ENCODE peak calls at places on chromosomes 13 and 19, in six cellular contexts. M is HFFc6, Z is omental fat pad, K is astrocyte of the cerebellum, Q is cardiac muscle cell, E is AG04450. X is an unnamed sample.

GRCh38 chr13:45833663-45834062 is 17.9 kb downstream of the SIAH3 start:
- DNase-seq in M (peak; percentile 2), Z (no peak), K (peak; percentile 42), Q (peak; percentile 20), E (no peak), X (no peak)

GRCh38 chr13:98454389-98454881 is 122.5 kb downstream of the STK24 start:
- DNase-seq in M (peak; percentile 90), Z (no peak), K (peak; percentile 86), Q (peak; percentile 88), E (peak; percentile 83), X (no peak)

GRCh38 chr13:40595693-40596092 is 70.7 kb downstream of the FOXO1 start:
- DNase-seq in M (no peak), Z (no peak), K (no peak), Q (no peak), E (no peak), X (no peak)

GRCh38 chr13:44198826-44199225 is 174.8 kb upstream of the SERP2 start:
- DNase-seq in M (no peak), Z (no peak), K (no peak), Q (no peak), E (no peak), X (no peak)

GRCh38 chr13:106114981-106115554 is 420.4 kb downstream of the EFNB2 start:
- DNase-seq in M (peak; percentile 48), Z (no peak), K (peak; percentile 65), Q (no peak), E (peak; percentile 21), X (no peak)

GRCh38 chr19:19642506-19643157 is 825 bp downstream of the GMIP start:
- DNase-seq in M (no peak), Z (no peak), K (no peak), Q (peak; percentile 13), E (no peak), X (no peak)

GRCh38 chr13:98274921-98275487 is 97.9 kb upstream of the RNF113B start:
- DNase-seq in M (peak; percentile 40), Z (no peak), K (no peak), Q (no peak), E (peak; percentile 49), X (no peak)

GRCh38 chr19:50415661-50416033 is 3.1 kb upstream of the SPIB start:
- DNase-seq in M (no peak), Z (no peak), K (no peak), Q (no peak), E (no peak), X (peak; percentile 92)

GRCh38 chr19:4185413-4186086 is 3.1 kb downstream of the ANKRD24 start:
- DNase-seq in M (no peak), Z (no peak), K (no peak), Q (no peak), E (no peak), X (no peak)

GRCh38 chr13:113775451-113776145 is 16.6 kb downstream of the TMEM255B start:
- DNase-seq in M (no peak), Z (peak; percentile 10), K (no peak), Q (no peak), E (no peak), X (no peak)

GRCh38 chr13:85772379-85772778 is 26.8 kb downstream of the SLITRK6 start:
- DNase-seq in M (no peak), Z (no peak), K (no peak), Q (peak; percentile 59), E (no peak), X (no peak)

GRCh38 chr19:4597278-4597974 is 37.9 kb upstream of the SEMA6B start:
- DNase-seq in M (no peak), Z (no peak), K (no peak), Q (no peak), E (no peak), X (no peak)

DNA sequence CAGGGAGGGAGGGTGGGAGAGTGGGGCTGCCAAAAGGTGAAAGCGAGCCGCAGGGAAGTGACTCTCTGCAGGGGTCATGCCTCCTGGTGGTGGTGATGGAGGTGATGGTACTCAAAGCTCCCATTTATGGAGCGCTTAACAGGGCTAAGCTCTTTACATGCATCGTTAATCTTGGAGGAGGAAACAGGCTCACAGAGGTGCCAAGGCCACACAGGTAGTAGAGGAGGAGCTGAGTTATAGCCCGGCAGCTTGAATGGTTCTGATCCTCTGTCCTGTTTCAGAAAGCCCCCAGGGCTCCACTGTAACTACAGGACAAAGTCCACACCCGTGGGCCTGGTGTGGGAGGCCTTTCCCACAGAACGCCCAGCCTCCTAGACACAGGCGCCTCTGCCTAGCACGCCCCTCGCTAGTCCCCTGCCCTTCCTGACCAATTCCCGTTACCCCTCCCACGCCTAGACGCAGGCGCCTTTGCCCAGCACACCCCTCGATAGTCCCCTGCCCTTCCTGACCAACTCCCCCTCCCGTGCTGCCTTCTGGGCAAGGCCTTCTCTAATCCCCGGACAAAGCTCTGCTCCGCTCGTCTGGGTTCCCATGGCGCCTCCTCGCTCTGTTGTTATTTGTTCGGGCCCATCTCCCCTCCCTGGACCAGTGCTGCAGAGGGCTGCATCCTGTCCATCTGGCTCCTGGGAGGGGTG is 10.8 kb downstream of the PPP1R37 start:
- DNase-seq in M (no peak), Z (no peak), K (no peak), Q (no peak), E (no peak), X (no peak)
- TF ChIP-seq CTCF in M (no peak), Z (no peak), K (no peak), Q (no peak), E (peak; percentile 26), X (no peak)

GRCh38 chr19:56838680-56838929 is 1.9 kb downstream of the PEG3 start:
- DNase-seq in M (no peak), Z (peak; percentile 77), K (no peak), Q (no peak), E (no peak), X (no peak)

GRCh38 chr19:56837004-56837403 is 3.5 kb downstream of the PEG3 start:
- DNase-seq in M (no peak), Z (no peak), K (no peak), Q (no peak), E (no peak), X (no peak)

GRCh38 chr19:56836059-56836458 is 4.5 kb downstream of the PEG3 start:
- DNase-seq in M (no peak), Z (no peak), K (no peak), Q (no peak), E (no peak), X (no peak)

GRCh38 chr19:56837892-56838679 is 2.4 kb downstream of the PEG3 start:
- DNase-seq in M (no peak), Z (peak; percentile 52), K (no peak), Q (peak; percentile 83), E (no peak), X (no peak)

DNA sequence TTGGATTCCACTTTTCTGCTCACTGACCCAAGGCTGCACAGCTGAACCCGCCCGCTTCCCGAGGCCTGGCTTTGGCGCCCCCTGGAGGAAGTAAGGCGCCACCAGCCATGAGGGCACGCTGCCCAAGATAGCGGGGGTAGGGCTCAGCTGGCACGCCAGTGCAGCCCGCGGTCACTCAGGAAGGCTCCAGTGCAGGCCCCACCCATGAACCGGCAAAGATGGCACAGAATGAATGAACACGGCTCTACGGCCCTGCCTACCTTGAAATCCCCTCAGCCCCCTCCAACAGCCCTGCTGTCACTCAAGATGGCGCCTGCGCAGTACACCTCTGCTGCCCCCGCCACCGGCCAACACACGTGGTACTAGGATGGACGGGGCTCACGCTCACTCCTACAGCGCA is 3.0 kb downstream of the PEG3 start:
- DNase-seq in M (no peak), Z (peak; percentile 37), K (no peak), Q (peak; percentile 77), E (no peak), X (no peak)
- TF ChIP-seq CTCF in M (no peak), Z (no peak), K (no peak), Q (peak; percentile 48), E (no peak), X (no peak)

GRCh38 chr19:16660763-16661479 is at the start of gene TMEM38A:
- DNase-seq in M (no peak), Z (no peak), K (no peak), Q (peak; percentile 9), E (no peak), X (peak; percentile 65)

GRCh38 chr19:16661480-16662034 is 618 bp downstream of the TMEM38A start:
- DNase-seq in M (no peak), Z (no peak), K (no peak), Q (no peak), E (no peak), X (peak; percentile 71)

GRCh38 chr19:16657384-16657783 is 2.6 kb downstream of the SMIM7 start:
- DNase-seq in M (no peak), Z (no peak), K (no peak), Q (no peak), E (no peak), X (no peak)

GRCh38 chr19:16659464-16659831 is 496 bp downstream of the SMIM7 start:
- DNase-seq in M (no peak), Z (no peak), K (no peak), Q (no peak), E (no peak), X (no peak)

DNA sequence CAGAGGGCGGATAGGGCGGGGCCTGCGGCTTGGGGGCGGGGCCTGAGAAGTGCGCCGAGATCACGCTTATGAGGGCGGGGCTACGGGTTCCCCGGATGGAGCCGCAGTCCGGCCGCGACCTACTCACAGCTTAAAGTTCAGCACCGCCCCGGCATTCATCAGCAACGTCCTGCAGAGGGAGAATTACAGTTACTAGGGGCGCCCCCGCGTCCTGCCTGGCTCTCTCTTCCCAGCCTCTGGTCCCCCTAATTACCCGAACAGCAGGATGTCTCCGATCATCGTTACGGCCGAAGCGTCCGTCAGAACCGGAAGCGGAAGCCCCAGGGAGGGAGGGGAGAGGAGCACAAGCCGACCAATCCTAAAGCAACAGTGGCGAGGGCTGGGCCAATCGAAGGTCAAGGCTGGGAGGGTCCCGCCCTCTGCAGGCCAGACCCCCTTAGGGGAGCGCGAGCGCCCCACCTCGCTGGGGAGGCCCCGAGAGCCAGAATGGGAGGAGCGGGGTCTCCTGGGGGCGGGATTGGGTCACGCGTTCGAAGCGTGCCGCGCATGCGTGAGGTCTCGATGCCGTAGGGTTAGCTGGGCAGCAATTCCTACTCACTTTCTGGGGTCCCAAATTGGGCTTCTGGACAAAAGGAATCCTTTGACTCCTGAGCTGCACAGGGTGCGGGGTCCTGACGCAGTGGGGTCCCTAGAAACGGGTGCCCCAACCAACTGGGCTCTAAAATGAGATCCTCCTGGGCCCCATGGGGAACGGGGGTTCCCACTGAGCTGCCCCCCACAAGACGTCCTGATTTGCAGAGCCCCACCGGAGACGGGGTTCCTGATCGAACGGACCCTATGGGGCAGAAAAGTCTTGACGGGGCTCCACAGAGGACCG is at the start of gene SMIM7:
- DNase-seq in M (peak; percentile 98), Z (peak; percentile 85), K (peak; percentile 97), Q (peak; percentile 100), E (peak; percentile 98), X (peak; percentile 97)
- TF ChIP-seq CTCF in M (peak; percentile 64), Z (no peak), K (no peak), Q (peak; percentile 13), E (peak; percentile 14), X (peak; percentile 38)

GRCh38 chr19:41701401-41702075 is 6.9 kb upstream of the CEACAM5 start:
- DNase-seq in M (no peak), Z (no peak), K (no peak), Q (no peak), E (no peak), X (no peak)
- TF ChIP-seq CTCF in M (peak; percentile 40), Z (no peak), K (no peak), Q (peak; percentile 11), E (no peak), X (peak; percentile 48)

DNA sequence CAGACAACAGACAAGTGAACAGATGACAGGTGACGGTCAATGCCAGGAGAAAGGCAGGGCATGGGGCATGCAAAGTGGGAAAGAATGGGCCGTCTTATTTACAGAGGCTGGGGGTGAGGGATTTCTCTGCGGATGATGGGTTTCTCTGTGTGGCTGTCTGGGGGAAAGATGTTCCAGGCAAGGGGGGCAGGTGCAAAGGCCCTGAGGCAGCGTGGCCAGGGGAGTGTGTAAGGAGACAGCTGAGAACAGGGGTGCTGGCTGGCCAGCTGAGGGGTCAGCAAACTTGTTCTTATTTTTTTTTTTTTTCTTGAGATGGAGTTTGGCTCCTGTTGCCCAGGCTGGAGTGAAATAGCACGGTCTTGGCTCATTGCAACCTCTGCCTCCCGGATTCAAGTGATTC is 21.8 kb upstream of the RANBP3 start:
- DNase-seq in M (no peak), Z (no peak), K (no peak), Q (no peak), E (no peak), X (no peak)
- TF ChIP-seq CTCF in M (no peak), Z (no peak), K (no peak), Q (no peak), E (no peak), X (no peak)